ENCODE peak calls at places on chromosome 3, in eight cellular contexts. One of them, this sample, is unnamed.

GRCh38 chr3:46913644-46914043 is 36.1 kb downstream of the PTH1R start:
- DNase-seq in activated T-cell treated with anti-CD3 and anti-CD28 coated beads for 1 hour: no peak
- DNase-seq in naive B cell: no peak
- DNase-seq in stimulated activated CD8-positive, alpha-beta memory T cell treated with anti-CD3 and anti-CD28 coated beads, Interleukin-15, amount 100 ng/mL, for 48 hours: no peak
- DNase-seq in fibroblast of lung: peak; percentile 77
- DNase-seq in WTC11: no peak
- DNase-seq in GM04503: no peak
- DNase-seq in AG08395: no peak
- DNase-seq in this sample: no peak

GRCh38 chr3:118067439-118067838 is 967.2 kb downstream of the IGSF11 start:
- DNase-seq in activated T-cell treated with anti-CD3 and anti-CD28 coated beads for 1 hour: no peak
- DNase-seq in naive B cell: no peak
- DNase-seq in stimulated activated CD8-positive, alpha-beta memory T cell treated with anti-CD3 and anti-CD28 coated beads, Interleukin-15, amount 100 ng/mL, for 48 hours: no peak
- DNase-seq in fibroblast of lung: no peak
- DNase-seq in WTC11: no peak
- DNase-seq in GM04503: no peak
- DNase-seq in AG08395: no peak
- DNase-seq in this sample: no peak

GRCh38 chr3:13157986-13158385 is 84.8 kb upstream of the IQSEC1 start:
- DNase-seq in activated T-cell treated with anti-CD3 and anti-CD28 coated beads for 1 hour: no peak
- DNase-seq in naive B cell: no peak
- DNase-seq in stimulated activated CD8-positive, alpha-beta memory T cell treated with anti-CD3 and anti-CD28 coated beads, Interleukin-15, amount 100 ng/mL, for 48 hours: no peak
- DNase-seq in fibroblast of lung: no peak
- DNase-seq in WTC11: no peak
- DNase-seq in GM04503: no peak
- DNase-seq in AG08395: no peak
- DNase-seq in this sample: no peak

GRCh38 chr3:63726656-63727055 is 74.2 kb downstream of the SNTN start:
- DNase-seq in activated T-cell treated with anti-CD3 and anti-CD28 coated beads for 1 hour: no peak
- DNase-seq in naive B cell: no peak
- DNase-seq in stimulated activated CD8-positive, alpha-beta memory T cell treated with anti-CD3 and anti-CD28 coated beads, Interleukin-15, amount 100 ng/mL, for 48 hours: no peak
- DNase-seq in fibroblast of lung: peak; percentile 40
- DNase-seq in WTC11: no peak
- DNase-seq in GM04503: no peak
- DNase-seq in AG08395: no peak
- DNase-seq in this sample: no peak

GRCh38 chr3:135125171-135125801 is 330.2 kb downstream of the EPHB1 start:
- DNase-seq in activated T-cell treated with anti-CD3 and anti-CD28 coated beads for 1 hour: no peak
- DNase-seq in naive B cell: no peak
- DNase-seq in stimulated activated CD8-positive, alpha-beta memory T cell treated with anti-CD3 and anti-CD28 coated beads, Interleukin-15, amount 100 ng/mL, for 48 hours: no peak
- DNase-seq in fibroblast of lung: peak; percentile 26
- DNase-seq in WTC11: peak; percentile 20
- DNase-seq in GM04503: no peak
- DNase-seq in AG08395: peak; percentile 70
- DNase-seq in this sample: peak; percentile 8

GRCh38 chr3:142226474-142226873 is 1.1 kb upstream of the GK5 start:
- DNase-seq in activated T-cell treated with anti-CD3 and anti-CD28 coated beads for 1 hour: no peak
- DNase-seq in naive B cell: no peak
- DNase-seq in stimulated activated CD8-positive, alpha-beta memory T cell treated with anti-CD3 and anti-CD28 coated beads, Interleukin-15, amount 100 ng/mL, for 48 hours: no peak
- DNase-seq in fibroblast of lung: no peak
- DNase-seq in WTC11: no peak
- DNase-seq in GM04503: no peak
- DNase-seq in AG08395: no peak
- DNase-seq in this sample: no peak

GRCh38 chr3:123071146-123071545 is 4.3 kb downstream of the PDIA5 start:
- DNase-seq in activated T-cell treated with anti-CD3 and anti-CD28 coated beads for 1 hour: no peak
- DNase-seq in naive B cell: no peak
- DNase-seq in stimulated activated CD8-positive, alpha-beta memory T cell treated with anti-CD3 and anti-CD28 coated beads, Interleukin-15, amount 100 ng/mL, for 48 hours: no peak
- DNase-seq in fibroblast of lung: peak; percentile 59
- DNase-seq in WTC11: peak; percentile 46
- DNase-seq in GM04503: no peak
- DNase-seq in AG08395: no peak
- DNase-seq in this sample: no peak

GRCh38 chr3:150218236-150218635 is 189.9 kb upstream of the TSC22D2 start:
- DNase-seq in activated T-cell treated with anti-CD3 and anti-CD28 coated beads for 1 hour: no peak
- DNase-seq in naive B cell: no peak
- DNase-seq in stimulated activated CD8-positive, alpha-beta memory T cell treated with anti-CD3 and anti-CD28 coated beads, Interleukin-15, amount 100 ng/mL, for 48 hours: no peak
- DNase-seq in fibroblast of lung: peak; percentile 66
- DNase-seq in WTC11: no peak
- DNase-seq in GM04503: no peak
- DNase-seq in AG08395: no peak
- DNase-seq in this sample: no peak

GRCh38 chr3:120161902-120162301 is 67.7 kb upstream of the GSK3B start:
- DNase-seq in activated T-cell treated with anti-CD3 and anti-CD28 coated beads for 1 hour: no peak
- DNase-seq in naive B cell: no peak
- DNase-seq in stimulated activated CD8-positive, alpha-beta memory T cell treated with anti-CD3 and anti-CD28 coated beads, Interleukin-15, amount 100 ng/mL, for 48 hours: no peak
- DNase-seq in fibroblast of lung: no peak
- DNase-seq in WTC11: no peak
- DNase-seq in GM04503: no peak
- DNase-seq in AG08395: no peak
- DNase-seq in this sample: no peak

GRCh38 chr3:165642761-165643432 is 194.3 kb downstream of the BCHE start:
- DNase-seq in activated T-cell treated with anti-CD3 and anti-CD28 coated beads for 1 hour: no peak
- DNase-seq in naive B cell: no peak
- DNase-seq in stimulated activated CD8-positive, alpha-beta memory T cell treated with anti-CD3 and anti-CD28 coated beads, Interleukin-15, amount 100 ng/mL, for 48 hours: no peak
- DNase-seq in fibroblast of lung: peak; percentile 96
- DNase-seq in WTC11: no peak
- DNase-seq in GM04503: peak; percentile 83
- DNase-seq in AG08395: peak; percentile 91
- DNase-seq in this sample: peak; percentile 98

GRCh38 chr3:101026244-101026643 is 33.0 kb upstream of the ABI3BP start:
- DNase-seq in activated T-cell treated with anti-CD3 and anti-CD28 coated beads for 1 hour: no peak
- DNase-seq in naive B cell: no peak
- DNase-seq in stimulated activated CD8-positive, alpha-beta memory T cell treated with anti-CD3 and anti-CD28 coated beads, Interleukin-15, amount 100 ng/mL, for 48 hours: no peak
- DNase-seq in fibroblast of lung: no peak
- DNase-seq in WTC11: no peak
- DNase-seq in GM04503: no peak
- DNase-seq in AG08395: no peak
- DNase-seq in this sample: no peak

GRCh38 chr3:18153571-18154173 is 271.5 kb downstream of the SATB1 start:
- DNase-seq in activated T-cell treated with anti-CD3 and anti-CD28 coated beads for 1 hour: no peak
- DNase-seq in naive B cell: no peak
- DNase-seq in stimulated activated CD8-positive, alpha-beta memory T cell treated with anti-CD3 and anti-CD28 coated beads, Interleukin-15, amount 100 ng/mL, for 48 hours: no peak
- DNase-seq in fibroblast of lung: peak; percentile 79
- DNase-seq in WTC11: no peak
- DNase-seq in GM04503: peak; percentile 78
- DNase-seq in AG08395: peak; percentile 77
- DNase-seq in this sample: peak; percentile 63

GRCh38 chr3:121883507-121883906 is 10.7 kb upstream of the SLC15A2 start:
- DNase-seq in activated T-cell treated with anti-CD3 and anti-CD28 coated beads for 1 hour: no peak
- DNase-seq in naive B cell: peak; percentile 3
- DNase-seq in stimulated activated CD8-positive, alpha-beta memory T cell treated with anti-CD3 and anti-CD28 coated beads, Interleukin-15, amount 100 ng/mL, for 48 hours: no peak
- DNase-seq in fibroblast of lung: peak; percentile 18
- DNase-seq in WTC11: no peak
- DNase-seq in GM04503: no peak
- DNase-seq in AG08395: peak; percentile 7
- DNase-seq in this sample: peak; percentile 5

GRCh38 chr3:30689202-30689641 is 82.8 kb downstream of the TGFBR2 start:
- DNase-seq in activated T-cell treated with anti-CD3 and anti-CD28 coated beads for 1 hour: no peak
- DNase-seq in naive B cell: no peak
- DNase-seq in stimulated activated CD8-positive, alpha-beta memory T cell treated with anti-CD3 and anti-CD28 coated beads, Interleukin-15, amount 100 ng/mL, for 48 hours: no peak
- DNase-seq in fibroblast of lung: peak; percentile 70
- DNase-seq in WTC11: no peak
- DNase-seq in GM04503: no peak
- DNase-seq in AG08395: peak; percentile 40
- DNase-seq in this sample: peak; percentile 24

GRCh38 chr3:183188895-183189462 is 26.4 kb upstream of the LAMP3 start:
- DNase-seq in activated T-cell treated with anti-CD3 and anti-CD28 coated beads for 1 hour: peak; percentile 28
- DNase-seq in naive B cell: no peak
- DNase-seq in stimulated activated CD8-positive, alpha-beta memory T cell treated with anti-CD3 and anti-CD28 coated beads, Interleukin-15, amount 100 ng/mL, for 48 hours: peak; percentile 14
- DNase-seq in fibroblast of lung: no peak
- DNase-seq in WTC11: peak; percentile 77
- DNase-seq in GM04503: no peak
- DNase-seq in AG08395: no peak
- DNase-seq in this sample: no peak

GRCh38 chr3:11757441-11757875 is 89.2 kb downstream of the TAMM41 start:
- DNase-seq in activated T-cell treated with anti-CD3 and anti-CD28 coated beads for 1 hour: no peak
- DNase-seq in naive B cell: no peak
- DNase-seq in stimulated activated CD8-positive, alpha-beta memory T cell treated with anti-CD3 and anti-CD28 coated beads, Interleukin-15, amount 100 ng/mL, for 48 hours: peak; percentile 7
- DNase-seq in fibroblast of lung: peak; percentile 14
- DNase-seq in WTC11: no peak
- DNase-seq in GM04503: no peak
- DNase-seq in AG08395: peak; percentile 49
- DNase-seq in this sample: no peak